ENCODE peak calls at places on chromosome 3, in eight cellular contexts. O is thoracic aorta; E is fibroblast of mammary gland; N is AG09309; S is sciatic nerve; K is stimulated activated CD4-positive, alpha-beta T cell treated with anti-CD3 and anti-CD28 coated beads, TNF-alpha, amount 100 ng/mL, for 4 hours; T is type B pancreatic cell; P is 8988T. C is an unnamed sample.
A peak's percentile ranks its signal among the peaks of the same experiment; 100 is the strongest.

GRCh38 chr3:165056510-165056909 is 21.8 kb downstream of the SI start:
- DNase-seq in O (no peak), E (no peak), N (no peak), S (no peak), K (no peak), T (no peak), P (no peak), C (no peak)

GRCh38 chr3:191775451-191776233 is 314.7 kb downstream of the PYDC2 start:
- DNase-seq in O (no peak), E (peak; percentile 48), N (peak; percentile 32), S (no peak), K (no peak), T (no peak), P (no peak), C (no peak)

GRCh38 chr3:78163379-78163778 is 1123.5 kb downstream of the ROBO2 start:
- DNase-seq in O (no peak), E (no peak), N (no peak), S (no peak), K (no peak), T (no peak), P (no peak), C (no peak)

GRCh38 chr3:31777092-31777491 is 204.0 kb downstream of the OSBPL10 start:
- DNase-seq in O (no peak), E (peak; percentile 49), N (no peak), S (no peak), K (no peak), T (no peak), P (no peak), C (no peak)

GRCh38 chr3:102069211-102069662 is 219.9 kb downstream of the NFKBIZ start:
- DNase-seq in O (no peak), E (peak; percentile 89), N (peak; percentile 73), S (no peak), K (no peak), T (no peak), P (no peak), C (no peak)

GRCh38 chr3:124033360-124034015 is 41.6 kb upstream of the ROPN1 start:
- DNase-seq in O (no peak), E (no peak), N (no peak), S (peak; percentile 63), K (no peak), T (peak; percentile 73), P (peak; percentile 37), C (no peak)

GRCh38 chr3:112579697-112580096 is 17.9 kb downstream of the SLC35A5 start:
- DNase-seq in O (no peak), E (peak; percentile 51), N (peak; percentile 57), S (no peak), K (no peak), T (no peak), P (no peak), C (no peak)

GRCh38 chr3:188299068-188299467 is 145.1 kb downstream of the LPP start:
- DNase-seq in O (no peak), E (no peak), N (no peak), S (no peak), K (no peak), T (no peak), P (no peak), C (no peak)

GRCh38 chr3:49377483-49377882 is 19.3 kb upstream of the GPX1 start:
- DNase-seq in O (no peak), E (peak; percentile 72), N (no peak), S (no peak), K (peak; percentile 39), T (no peak), P (no peak), C (no peak)

GRCh38 chr3:149575213-149575961 is 82.4 kb downstream of the WWTR1 start:
- DNase-seq in O (peak; percentile 33), E (peak; percentile 99), N (peak; percentile 73), S (no peak), K (no peak), T (no peak), P (no peak), C (no peak)

GRCh38 chr3:59486468-59486964 is 436.7 kb upstream of the CFAP20DC start:
- DNase-seq in O (no peak), E (no peak), N (no peak), S (no peak), K (no peak), T (no peak), P (no peak), C (no peak)

GRCh38 chr3:37054370-37054769 is 61.1 kb downstream of the MLH1 start:
- DNase-seq in O (no peak), E (peak; percentile 89), N (peak; percentile 42), S (no peak), K (no peak), T (no peak), P (no peak), C (no peak)

GRCh38 chr3:37491343-37491742 is 317.0 kb upstream of the LRRFIP2 start:
- DNase-seq in O (no peak), E (no peak), N (no peak), S (no peak), K (no peak), T (no peak), P (no peak), C (no peak)

GRCh38 chr3:138241061-138241460 is 54.0 kb downstream of the ARMC8 start:
- DNase-seq in O (no peak), E (peak; percentile 29), N (peak; percentile 10), S (no peak), K (no peak), T (no peak), P (no peak), C (no peak)

GRCh38 chr3:127598841-127599570 is 795 bp downstream of the MCM2 start:
- DNase-seq in O (no peak), E (peak; percentile 2), N (no peak), S (no peak), K (no peak), T (no peak), P (no peak), C (no peak)

GRCh38 chr3:128226794-128227399 is 73.6 kb downstream of the EEFSEC start:
- DNase-seq in O (no peak), E (peak; percentile 14), N (no peak), S (no peak), K (no peak), T (no peak), P (peak; percentile 63), C (no peak)

GRCh38 chr3:87333393-87333892 is 57.1 kb upstream of the POU1F1 start:
- DNase-seq in O (no peak), E (peak; percentile 48), N (peak; percentile 73), S (no peak), K (no peak), T (no peak), P (no peak), C (no peak)

GRCh38 chr3:122382888-122383666 is at the start of gene MIX23:
- DNase-seq in O (peak; percentile 59), E (peak; percentile 77), N (peak; percentile 33), S (peak; percentile 90), K (peak; percentile 70), T (peak; percentile 84), P (peak; percentile 35), C (peak; percentile 67)

GRCh38 chr3:178989821-178990220 is 81.8 kb downstream of the ZMAT3 start:
- DNase-seq in O (no peak), E (no peak), N (no peak), S (no peak), K (no peak), T (no peak), P (no peak), C (no peak)

GRCh38 chr3:24519368-24520100 is 24.9 kb upstream of the THRB start:
- DNase-seq in O (no peak), E (no peak), N (no peak), S (no peak), K (no peak), T (no peak), P (no peak), C (no peak)

GRCh38 chr3:11323827-11324226 is 51.6 kb downstream of the ATG7 start:
- DNase-seq in O (no peak), E (peak; percentile 50), N (peak; percentile 7), S (no peak), K (no peak), T (no peak), P (no peak), C (no peak)

GRCh38 chr3:9013782-9014181 is 50.5 kb upstream of the RAD18 start:
- DNase-seq in O (no peak), E (no peak), N (no peak), S (no peak), K (no peak), T (no peak), P (no peak), C (no peak)

GRCh38 chr3:180059351-180059750 is 22.6 kb upstream of the PEX5L start:
- DNase-seq in O (no peak), E (peak; percentile 70), N (peak; percentile 7), S (no peak), K (no peak), T (no peak), P (no peak), C (no peak)

GRCh38 chr3:41026394-41027177 is 172.7 kb upstream of the CTNNB1 start:
- DNase-seq in O (peak; percentile 11), E (peak; percentile 93), N (no peak), S (peak; percentile 76), K (no peak), T (no peak), P (no peak), C (peak; percentile 35)

GRCh38 chr3:56772926-56773587 is 28.7 kb downstream of the ARHGEF3 start:
- DNase-seq in O (no peak), E (no peak), N (no peak), S (no peak), K (no peak), T (no peak), P (no peak), C (no peak)

GRCh38 chr3:29757054-29757777 is 476.3 kb downstream of the RBMS3 start:
- DNase-seq in O (no peak), E (peak; percentile 37), N (no peak), S (no peak), K (no peak), T (no peak), P (no peak), C (no peak)

GRCh38 chr3:152899306-152899705 is 64.4 kb downstream of the P2RY1 start:
- DNase-seq in O (no peak), E (no peak), N (no peak), S (no peak), K (no peak), T (no peak), P (no peak), C (no peak)

GRCh38 chr3:9687514-9687913 is 16.1 kb upstream of the CPNE9 start:
- DNase-seq in O (no peak), E (no peak), N (no peak), S (no peak), K (no peak), T (no peak), P (no peak), C (no peak)

GRCh38 chr3:117540583-117540982 is 831.0 kb downstream of the TUSC7 start:
- DNase-seq in O (no peak), E (peak; percentile 50), N (no peak), S (no peak), K (no peak), T (no peak), P (no peak), C (no peak)

GRCh38 chr3:43707998-43708397 is 17.3 kb downstream of the ABHD5 start:
- DNase-seq in O (no peak), E (peak; percentile 96), N (peak; percentile 68), S (no peak), K (no peak), T (no peak), P (no peak), C (no peak)

GRCh38 chr3:23576379-23576959 is 229.3 kb upstream of the UBE2E1 start:
- DNase-seq in O (no peak), E (no peak), N (no peak), S (no peak), K (no peak), T (no peak), P (no peak), C (no peak)

GRCh38 chr3:43926073-43926472 is 235.3 kb downstream of the ABHD5 start:
- DNase-seq in O (no peak), E (no peak), N (no peak), S (no peak), K (no peak), T (no peak), P (no peak), C (no peak)

GRCh38 chr3:36408146-36408545 is 27.8 kb downstream of the STAC start:
- DNase-seq in O (no peak), E (peak; percentile 8), N (no peak), S (no peak), K (no peak), T (no peak), P (no peak), C (no peak)

GRCh38 chr3:143897558-143898305 is 49.5 kb upstream of the SLC9A9 start:
- DNase-seq in O (no peak), E (peak; percentile 19), N (peak; percentile 53), S (no peak), K (no peak), T (no peak), P (no peak), C (no peak)